ENCODE peak calls at places on chromosomes 2 and 18, in seven cellular contexts. W is effector memory CD8-positive, alpha-beta T cell; C is NCI-H2081; L is H7; R is aorta; D is H4; T is lower leg skin. Y is an unnamed sample.

GRCh38 chr2:64405476-64406406 is 48.2 kb upstream of the LGALSL start:
- DNase-seq in W (no peak), C (no peak), L (no peak), R (no peak), D (peak; percentile 38), T (peak; percentile 43), Y (peak; percentile 63)

GRCh38 chr2:128280901-128281321 is 37.8 kb downstream of the HS6ST1 start:
- DNase-seq in W (no peak), C (no peak), L (peak; percentile 79), R (peak; percentile 81), D (no peak), T (no peak), Y (peak; percentile 1)

GRCh38 chr2:215904101-215904500 is 109.2 kb downstream of the MREG start:
- DNase-seq in W (no peak), C (no peak), L (no peak), R (no peak), D (no peak), T (no peak), Y (peak; percentile 78)

GRCh38 chr18:72128649-72129048 is 415.5 kb downstream of the CBLN2 start:
- DNase-seq in W (no peak), C (no peak), L (no peak), R (no peak), D (peak; percentile 52), T (no peak), Y (no peak)

GRCh38 chr2:105669384-105669891 is 75.3 kb upstream of the NCK2 start:
- DNase-seq in W (no peak), C (no peak), L (no peak), R (no peak), D (no peak), T (no peak), Y (no peak)

GRCh38 chr2:159066541-159067156 is 98.2 kb downstream of the TANC1 start:
- DNase-seq in W (no peak), C (no peak), L (no peak), R (no peak), D (no peak), T (no peak), Y (no peak)

GRCh38 chr18:23337599-23338444 is 115.3 kb upstream of the RIOK3 start:
- DNase-seq in W (no peak), C (peak; percentile 95), L (peak; percentile 51), R (no peak), D (no peak), T (no peak), Y (no peak)

GRCh38 chr2:104606056-104606455 is 247.9 kb upstream of the POU3F3 start:
- DNase-seq in W (no peak), C (no peak), L (no peak), R (no peak), D (no peak), T (no peak), Y (no peak)

GRCh38 chr2:160257015-160257741 is 57.1 kb upstream of the ITGB6 start:
- DNase-seq in W (no peak), C (no peak), L (no peak), R (no peak), D (no peak), T (no peak), Y (no peak)

GRCh38 chr2:20553580-20553979 is 97.3 kb downstream of the HS1BP3 start:
- DNase-seq in W (no peak), C (no peak), L (no peak), R (no peak), D (peak; percentile 38), T (no peak), Y (no peak)

GRCh38 chr2:164842624-164842966 is 972 bp upstream of the COBLL1 start:
- DNase-seq in W (no peak), C (no peak), L (no peak), R (no peak), D (no peak), T (no peak), Y (no peak)

GRCh38 chr18:35581555-35582309 is at the start of gene GALNT1:
- DNase-seq in W (no peak), C (peak; percentile 12), L (peak; percentile 84), R (peak; percentile 52), D (no peak), T (no peak), Y (no peak)

GRCh38 chr2:144708641-144709040 is 188.7 kb upstream of the ZEB2 start:
- DNase-seq in W (no peak), C (no peak), L (no peak), R (no peak), D (no peak), T (no peak), Y (no peak)

GRCh38 chr2:10760794-10761504 is 39.5 kb downstream of the ATP6V1C2 start:
- DNase-seq in W (no peak), C (no peak), L (no peak), R (no peak), D (no peak), T (no peak), Y (no peak)

GRCh38 chr18:8705280-8705940 is at the start of gene MTCL1:
- DNase-seq in W (peak; percentile 14), C (peak; percentile 76), L (peak; percentile 89), R (no peak), D (no peak), T (no peak), Y (no peak)

GRCh38 chr18:67385455-67385854 is 131.1 kb downstream of the DSEL start:
- DNase-seq in W (no peak), C (no peak), L (no peak), R (no peak), D (no peak), T (no peak), Y (no peak)

GRCh38 chr2:179636995-179637394 is 224.4 kb downstream of the ZNF385B start:
- DNase-seq in W (no peak), C (no peak), L (no peak), R (no peak), D (no peak), T (no peak), Y (no peak)

GRCh38 chr18:12744103-12744502 is 41.3 kb downstream of the PSMG2 start:
- DNase-seq in W (no peak), C (peak; percentile 37), L (no peak), R (no peak), D (peak; percentile 54), T (no peak), Y (peak; percentile 74)

GRCh38 chr2:134780977-134781376 is 57.4 kb upstream of the ACMSD start:
- DNase-seq in W (no peak), C (no peak), L (no peak), R (no peak), D (no peak), T (no peak), Y (no peak)

GRCh38 chr2:225536036-225536435 is 136.5 kb downstream of the NYAP2 start:
- DNase-seq in W (no peak), C (no peak), L (no peak), R (no peak), D (no peak), T (no peak), Y (no peak)

GRCh38 chr2:55161295-55162210 is 70.5 kb downstream of the CLHC1 start:
- DNase-seq in W (no peak), C (no peak), L (no peak), R (peak; percentile 69), D (no peak), T (no peak), Y (peak; percentile 64)

GRCh38 chr2:68244456-68244855 is 7.9 kb downstream of the PPP3R1 start:
- DNase-seq in W (no peak), C (no peak), L (no peak), R (no peak), D (no peak), T (no peak), Y (no peak)

GRCh38 chr2:136238552-136239346 is 120.8 kb upstream of the CXCR4 start:
- DNase-seq in W (peak; percentile 56), C (no peak), L (peak; percentile 37), R (peak; percentile 55), D (peak; percentile 77), T (no peak), Y (peak; percentile 95)

GRCh38 chr18:22335644-22336275 is 82.0 kb downstream of the CTAGE1 start:
- DNase-seq in W (no peak), C (no peak), L (no peak), R (no peak), D (no peak), T (no peak), Y (no peak)

GRCh38 chr2:20919301-20919800 is 96.5 kb upstream of the LDAH start:
- DNase-seq in W (no peak), C (no peak), L (no peak), R (no peak), D (no peak), T (no peak), Y (no peak)

GRCh38 chr2:202720226-202720625 is 85.5 kb downstream of the FAM117B start:
- DNase-seq in W (no peak), C (no peak), L (no peak), R (no peak), D (no peak), T (no peak), Y (no peak)

GRCh38 chr2:73257021-73257420 is 22.9 kb downstream of the CCT7 start:
- DNase-seq in W (no peak), C (no peak), L (no peak), R (no peak), D (no peak), T (no peak), Y (no peak)

GRCh38 chr2:105403241-105403784 is 4.5 kb upstream of the FHL2 start:
- DNase-seq in W (no peak), C (no peak), L (peak; percentile 48), R (no peak), D (no peak), T (no peak), Y (no peak)

GRCh38 chr2:46983065-46983801 is 67.6 kb upstream of the MCFD2 start:
- DNase-seq in W (no peak), C (no peak), L (peak; percentile 63), R (peak; percentile 79), D (no peak), T (no peak), Y (peak; percentile 94)

GRCh38 chr2:171139860-171140259 is 20.8 kb downstream of the TLK1 start:
- DNase-seq in W (no peak), C (no peak), L (no peak), R (no peak), D (no peak), T (no peak), Y (no peak)

GRCh38 chr18:69853061-69853460 is 94.6 kb downstream of the CD226 start:
- DNase-seq in W (no peak), C (no peak), L (no peak), R (no peak), D (no peak), T (no peak), Y (no peak)

GRCh38 chr2:201440182-201440581 is 11.1 kb downstream of the TRAK2 start:
- DNase-seq in W (no peak), C (peak; percentile 68), L (no peak), R (no peak), D (no peak), T (peak; percentile 69), Y (no peak)

GRCh38 chr2:186431306-186431705 is 54.8 kb upstream of the ZC3H15 start:
- DNase-seq in W (no peak), C (no peak), L (no peak), R (no peak), D (no peak), T (no peak), Y (no peak)

GRCh38 chr2:223692227-223692947 is 90.2 kb upstream of the SCG2 start:
- DNase-seq in W (no peak), C (peak; percentile 59), L (peak; percentile 36), R (no peak), D (peak; percentile 57), T (peak; percentile 17), Y (no peak)

GRCh38 chr2:172330060-172330671 is 97.2 kb upstream of the ITGA6 start:
- DNase-seq in W (no peak), C (peak; percentile 53), L (no peak), R (no peak), D (no peak), T (no peak), Y (peak; percentile 44)

GRCh38 chr2:15940661-15941482 is 522 bp downstream of the MYCN start:
- DNase-seq in W (no peak), C (no peak), L (no peak), R (no peak), D (no peak), T (no peak), Y (no peak)

GRCh38 chr2:70248145-70248809 is at the start of gene TIA1:
- DNase-seq in W (peak; percentile 97), C (peak; percentile 96), L (peak; percentile 94), R (peak; percentile 99), D (peak; percentile 98), T (peak; percentile 98), Y (peak; percentile 98)